ENCODE peak calls at places on chromosome 7, in eight cellular contexts. V is cardiac fibroblast; N is brain microvascular endothelial cell; D is A549; C is retinal pigment epithelial cell; K is dorsolateral prefrontal cortex; A is fibroblast of mammary gland; X is CD8-positive, alpha-beta T cell. P is an unnamed sample.

GRCh38 chr7:4878336-4879335 is 4.9 kb downstream of the RADIL start:
- DNase-seq in C (no peak), X (no peak), D (no peak), V (no peak), N (peak; percentile 43), K (no peak), A (no peak), P (no peak)

GRCh38 chr7:3056713-3057388 is 13.2 kb upstream of the CARD11 start:
- DNase-seq in C (no peak), X (no peak), D (no peak), V (no peak), N (no peak), K (no peak), A (no peak), P (no peak)

GRCh38 chr7:7151285-7151684 is 31.1 kb upstream of the C1GALT1 start:
- DNase-seq in K (no peak), D (no peak), V (no peak), A (peak; percentile 2), X (no peak), C (no peak), N (no peak), P (no peak)

GRCh38 chr7:49523870-49524269 is 249.6 kb upstream of the VWC2 start:
- DNase-seq in V (no peak), X (no peak), N (no peak), A (no peak), D (no peak), K (no peak), C (no peak), P (no peak)

GRCh38 chr7:46256870-46257528 is 335.9 kb upstream of the IGFBP3 start:
- DNase-seq in V (peak; percentile 9), K (no peak), C (no peak), X (no peak), A (peak; percentile 61), N (no peak), D (no peak), P (no peak)

GRCh38 chr7:104643587-104644217 is 315.3 kb downstream of the LHFPL3 start:
- DNase-seq in V (peak; percentile 45), N (peak; percentile 13), K (no peak), X (no peak), D (peak; percentile 15), C (no peak), A (peak; percentile 18), P (no peak)

GRCh38 chr7:25820432-25821040 is 331.5 kb upstream of the NFE2L3 start:
- DNase-seq in V (peak; percentile 26), N (no peak), C (no peak), A (peak; percentile 14), X (no peak), D (peak; percentile 26), K (no peak), P (peak; percentile 4)

GRCh38 chr7:2105280-2105679 is 127.5 kb downstream of the MAD1L1 start:
- DNase-seq in A (no peak), X (no peak), N (no peak), D (no peak), V (no peak), K (no peak), C (no peak), P (no peak)

GRCh38 chr7:156777364-156778069 is 115.5 kb downstream of the LMBR1 start:
- DNase-seq in A (peak; percentile 49), D (no peak), K (no peak), N (peak; percentile 21), C (no peak), V (no peak), X (no peak), P (no peak)

GRCh38 chr7:70336536-70336935 is 738.3 kb downstream of the AUTS2 start:
- DNase-seq in N (no peak), X (no peak), K (no peak), D (no peak), C (no peak), V (no peak), A (no peak), P (no peak)

GRCh38 chr7:74057216-74057925 is 26.2 kb upstream of the LIMK1 start:
- DNase-seq in X (no peak), C (no peak), K (no peak), N (no peak), D (no peak), V (no peak), A (no peak), P (no peak)

GRCh38 chr7:74057987-74058386 is 25.6 kb upstream of the LIMK1 start:
- DNase-seq in K (no peak), C (no peak), N (no peak), X (no peak), V (no peak), D (no peak), A (no peak), P (no peak)

GRCh38 chr7:74053589-74054186 is 25.7 kb downstream of the ELN start:
- DNase-seq in C (no peak), A (no peak), V (no peak), D (no peak), N (no peak), K (no peak), X (no peak), P (no peak)

GRCh38 chr7:74058486-74058885 is 25.1 kb upstream of the LIMK1 start:
- DNase-seq in V (no peak), N (no peak), X (no peak), D (no peak), A (no peak), K (no peak), C (no peak), P (no peak)

DNA sequence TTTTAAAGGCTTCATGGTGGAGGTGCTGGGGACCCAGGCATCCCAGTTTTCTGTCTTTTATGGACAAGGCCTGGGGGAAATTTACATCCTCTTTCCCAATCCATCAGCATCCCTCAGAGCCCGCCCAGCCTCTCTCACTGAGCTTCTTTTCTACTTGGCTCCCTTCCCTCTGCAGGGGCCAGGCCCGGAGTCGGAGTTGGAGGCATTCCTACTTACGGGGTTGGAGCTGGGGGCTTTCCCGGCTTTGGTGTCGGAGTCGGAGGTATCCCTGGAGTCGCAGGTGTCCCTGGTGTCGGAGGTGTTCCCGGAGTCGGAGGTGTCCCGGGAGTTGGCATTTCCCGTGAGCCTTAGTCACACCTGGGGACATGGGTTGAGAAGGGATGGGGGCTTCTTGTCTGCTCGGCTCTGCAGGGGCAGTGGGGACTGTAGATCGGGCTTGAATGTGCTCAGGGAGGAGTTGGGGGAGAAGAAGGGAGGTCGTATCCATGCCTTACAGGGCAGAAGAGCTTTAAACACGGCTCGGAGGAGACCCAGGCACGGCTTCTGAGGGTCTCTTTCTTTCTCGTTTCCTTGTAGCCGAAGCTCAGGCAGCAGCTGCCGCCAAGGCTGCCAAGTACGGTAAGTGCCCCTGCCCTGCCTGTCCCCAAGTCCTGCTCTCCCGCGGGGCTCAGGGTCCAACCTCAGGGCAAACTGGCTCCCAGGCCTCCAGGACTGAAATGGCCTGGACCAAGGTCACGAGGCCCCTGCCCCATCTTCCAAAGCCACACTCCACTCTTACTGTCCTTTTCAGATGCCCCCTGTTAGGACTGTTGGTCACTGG is 27.3 kb upstream of the LIMK1 start:
- DNase-seq in A (no peak), K (no peak), N (no peak), C (no peak), V (no peak), X (no peak), D (no peak), P (no peak)
- H3K4me3 ChIP-seq in A (no peak overlapping the region), K (no peak overlapping the region), N (no peak overlapping the region), C (no peak overlapping the region), V (no peak overlapping the region), X (no peak overlapping the region), D (no peak overlapping the region), P (no peak overlapping the region)

DNA sequence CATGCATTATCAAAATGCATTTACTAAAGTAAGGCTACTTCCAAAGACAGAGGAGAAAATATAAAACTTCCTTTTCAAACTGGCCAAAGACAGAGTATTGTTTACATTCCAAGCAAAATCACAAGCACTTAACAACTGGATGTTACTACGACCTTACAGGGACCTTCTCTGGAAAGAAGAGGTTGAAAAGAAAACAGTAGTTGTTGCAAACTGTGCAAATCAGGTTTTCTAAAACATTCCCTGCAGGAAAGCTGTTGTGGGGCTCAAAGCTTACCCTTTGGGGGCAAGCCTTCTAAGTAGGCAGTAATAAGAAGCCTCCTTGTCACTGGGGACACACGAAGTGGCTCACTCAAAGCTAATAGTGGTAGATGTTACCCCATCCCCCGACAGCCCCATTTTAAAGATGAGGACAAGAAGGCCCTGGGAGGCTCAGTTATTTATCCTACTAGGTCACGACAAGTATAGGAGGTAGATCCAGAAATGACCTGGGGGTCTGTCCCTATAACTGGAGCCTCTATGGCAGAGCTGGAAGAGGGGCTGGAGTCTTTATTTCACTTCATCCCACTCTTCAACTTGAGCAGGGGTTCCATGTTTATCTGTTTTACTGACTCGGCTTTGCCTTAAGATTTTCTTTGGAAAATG is 46.6 kb downstream of the ATXN7L1 start:
- DNase-seq in D (no peak), V (peak; percentile 28), N (no peak), X (no peak), A (no peak), C (no peak), K (no peak), P (no peak)
- H3K4me3 ChIP-seq in D (no peak overlapping the region), V (no peak overlapping the region), N (no peak overlapping the region), X (no peak overlapping the region), A (no peak overlapping the region), C (no peak overlapping the region), K (no peak overlapping the region), P (no peak overlapping the region)

GRCh38 chr7:55065079-55065478 is 46.3 kb downstream of the EGFR start:
- DNase-seq in N (peak; percentile 96), A (peak; percentile 100), X (no peak), K (no peak), V (peak; percentile 99), D (peak; percentile 84), C (no peak), P (no peak)
- H3K4me3 ChIP-seq in N (no peak overlapping the region), A (no peak overlapping the region), X (no peak overlapping the region), K (no peak overlapping the region), V (no peak overlapping the region), D (no peak overlapping the region), C (no peak overlapping the region), P (no peak overlapping the region)

GRCh38 chr7:29143698-29144203 is 2.6 kb downstream of the CPVL start:
- DNase-seq in C (no peak), N (no peak), K (no peak), X (no peak), D (no peak), A (no peak), V (no peak), P (no peak)

GRCh38 chr7:29146888-29147609 is 712 bp upstream of the CPVL start:
- DNase-seq in V (no peak), N (no peak), D (no peak), A (peak; percentile 6), C (no peak), K (no peak), X (no peak), P (peak; percentile 34)

GRCh38 chr7:29146082-29146706 is at the start of gene CPVL:
- DNase-seq in K (peak; percentile 47), C (no peak), V (no peak), D (no peak), A (no peak), N (no peak), X (no peak), P (peak; percentile 21)

GRCh38 chr7:29147821-29148220 is 1.5 kb upstream of the CPVL start:
- DNase-seq in C (no peak), A (no peak), K (no peak), N (no peak), X (no peak), D (no peak), V (no peak), P (no peak)

DNA sequence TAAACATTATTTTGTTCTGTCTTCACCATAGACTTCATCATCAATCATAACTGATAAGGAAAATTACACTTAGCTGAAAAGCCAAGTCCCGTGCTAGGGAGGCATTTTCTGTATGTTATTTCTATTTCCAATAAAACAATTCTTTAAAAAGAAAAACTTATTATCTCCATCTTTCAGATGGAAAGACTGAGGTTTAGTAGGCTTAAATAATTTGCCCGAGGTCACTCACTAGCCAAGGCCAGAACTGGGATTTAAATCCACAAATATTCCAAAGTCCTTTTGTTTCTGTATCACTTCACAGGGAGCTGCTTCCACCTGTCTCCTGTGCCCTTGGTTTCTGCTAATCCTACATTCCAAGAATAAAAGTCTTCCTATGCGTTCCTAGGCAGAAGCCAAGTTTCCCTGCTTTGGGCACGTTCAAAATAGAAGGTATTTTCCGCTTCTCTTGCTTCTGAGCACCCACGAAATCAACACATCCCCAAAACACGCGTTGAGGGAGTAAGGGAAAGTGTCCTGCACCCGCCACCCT is 720 bp downstream of the CPVL start:
- DNase-seq in X (no peak), A (no peak), N (no peak), D (no peak), K (no peak), V (no peak), C (no peak), P (no peak)
- H3K4me3 ChIP-seq in X (no peak overlapping the region), A (no peak overlapping the region), N (peak overlapping the region; percentile 24), D (no peak overlapping the region), K (peak overlapping the region; percentile 61), V (no peak overlapping the region), C (peak overlapping the region; percentile 59), P (no peak overlapping the region)

P was measured in small intestine.